ENCODE peak calls at places on chromosome 3, in four cellular contexts. Y is left lung; C is stimulated activated CD8-positive, alpha-beta memory T cell treated with anti-CD3 and anti-CD28 coated beads, Interleukin-4, amount 100 ng/mL, for 24 hours; S is mucosa of gallbladder. P is an unnamed sample.

GRCh38 chr3:100045696-100046095 is 68.6 kb downstream of the FILIP1L start:
- DNase-seq in Y (peak; percentile 53), C (no peak), S (peak; percentile 46), P (no peak)

GRCh38 chr3:183253961-183254815 is 1.1 kb downstream of the B3GNT5 start:
- DNase-seq in Y (peak; percentile 91), C (no peak), S (no peak), P (peak; percentile 49)

GRCh38 chr3:129530331-129530761 is 1.9 kb downstream of the RHO start:
- DNase-seq in Y (no peak), C (no peak), S (no peak), P (no peak)

GRCh38 chr3:79086514-79086913 is 681.3 kb downstream of the ROBO1 start:
- DNase-seq in Y (no peak), C (no peak), S (peak; percentile 50), P (peak; percentile 72)

GRCh38 chr3:171584100-171584499 is 123.9 kb upstream of the TNIK start:
- DNase-seq in Y (no peak), C (no peak), S (no peak), P (no peak)

GRCh38 chr3:19147905-19148767 is at the start of gene KCNH8:
- DNase-seq in Y (peak; percentile 77), C (no peak), S (peak; percentile 10), P (peak; percentile 24)

GRCh38 chr3:159148466-159148865 is 346.6 kb downstream of the MFSD1 start:
- DNase-seq in Y (no peak), C (no peak), S (no peak), P (no peak)

GRCh38 chr3:64234571-64234970 is 9.3 kb upstream of the PRICKLE2 start:
- DNase-seq in Y (no peak), C (no peak), S (no peak), P (no peak)